ENCODE peak calls at places on chromosomes 2 and 18, in nine cellular contexts. One of them, this sample, is unnamed.
A peak's percentile ranks its signal among the peaks of the same experiment; 100 is the strongest.

GRCh38 chr2:10794891-10795290 is 17.7 kb downstream of the PDIA6 start:
- DNase-seq in mesothelial cell of epicardium: no peak
- DNase-seq in tibial artery: no peak
- DNase-seq in body of pancreas: no peak
- DNase-seq in PC-3: no peak
- DNase-seq in left ventricle myocardium inferior: no peak
- DNase-seq in non-pigmented ciliary epithelial cell: no peak
- DNase-seq in frontal cortex: no peak
- DNase-seq in prostate gland: no peak
- DNase-seq in this sample: no peak

GRCh38 chr18:22627506-22627905 is 209.8 kb upstream of the CTAGE1 start:
- DNase-seq in mesothelial cell of epicardium: no peak
- DNase-seq in tibial artery: no peak
- DNase-seq in body of pancreas: no peak
- DNase-seq in PC-3: peak; percentile 17
- DNase-seq in left ventricle myocardium inferior: no peak
- DNase-seq in non-pigmented ciliary epithelial cell: no peak
- DNase-seq in frontal cortex: no peak
- DNase-seq in prostate gland: no peak
- DNase-seq in this sample: no peak

GRCh38 chr2:218032336-218033171 is 29.8 kb upstream of the TNS1 start:
- DNase-seq in mesothelial cell of epicardium: peak; percentile 37
- DNase-seq in tibial artery: peak; percentile 65
- DNase-seq in body of pancreas: no peak
- DNase-seq in PC-3: no peak
- DNase-seq in left ventricle myocardium inferior: no peak
- DNase-seq in non-pigmented ciliary epithelial cell: no peak
- DNase-seq in frontal cortex: no peak
- DNase-seq in prostate gland: no peak
- DNase-seq in this sample: peak; percentile 27

GRCh38 chr2:39632871-39633270 is 32.8 kb upstream of the TMEM178A start:
- DNase-seq in mesothelial cell of epicardium: no peak
- DNase-seq in tibial artery: no peak
- DNase-seq in body of pancreas: no peak
- DNase-seq in PC-3: peak; percentile 35
- DNase-seq in left ventricle myocardium inferior: no peak
- DNase-seq in non-pigmented ciliary epithelial cell: peak; percentile 78
- DNase-seq in frontal cortex: no peak
- DNase-seq in prostate gland: no peak
- DNase-seq in this sample: no peak

GRCh38 chr2:225337183-225337582 is 62.3 kb upstream of the NYAP2 start:
- DNase-seq in mesothelial cell of epicardium: no peak
- DNase-seq in tibial artery: no peak
- DNase-seq in body of pancreas: no peak
- DNase-seq in PC-3: peak; percentile 44
- DNase-seq in left ventricle myocardium inferior: no peak
- DNase-seq in non-pigmented ciliary epithelial cell: peak; percentile 88
- DNase-seq in frontal cortex: no peak
- DNase-seq in prostate gland: no peak
- DNase-seq in this sample: no peak

GRCh38 chr2:201116959-201117734 is 1.2 kb downstream of the CFLAR start:
- DNase-seq in mesothelial cell of epicardium: no peak
- DNase-seq in tibial artery: peak; percentile 87
- DNase-seq in body of pancreas: peak; percentile 89
- DNase-seq in PC-3: peak; percentile 89
- DNase-seq in left ventricle myocardium inferior: peak; percentile 77
- DNase-seq in non-pigmented ciliary epithelial cell: no peak
- DNase-seq in frontal cortex: peak; percentile 51
- DNase-seq in prostate gland: peak; percentile 67
- DNase-seq in this sample: peak; percentile 77

GRCh38 chr2:238260879-238261278 is 21.0 kb upstream of the HES6 start:
- DNase-seq in mesothelial cell of epicardium: no peak
- DNase-seq in tibial artery: no peak
- DNase-seq in body of pancreas: no peak
- DNase-seq in PC-3: no peak
- DNase-seq in left ventricle myocardium inferior: no peak
- DNase-seq in non-pigmented ciliary epithelial cell: no peak
- DNase-seq in frontal cortex: no peak
- DNase-seq in prostate gland: no peak
- DNase-seq in this sample: no peak

GRCh38 chr2:177171418-177171865 is 41.2 kb upstream of the HNRNPA3 start:
- DNase-seq in mesothelial cell of epicardium: no peak
- DNase-seq in tibial artery: no peak
- DNase-seq in body of pancreas: peak; percentile 63
- DNase-seq in PC-3: peak; percentile 48
- DNase-seq in left ventricle myocardium inferior: no peak
- DNase-seq in non-pigmented ciliary epithelial cell: no peak
- DNase-seq in frontal cortex: no peak
- DNase-seq in prostate gland: no peak
- DNase-seq in this sample: no peak